ENCODE peak calls at places on chromosomes 1 and 21, in nine cellular contexts. Y is GM12891, Q is spleen, N is H54, L is A549, T is IMR-90, H is adrenal gland, R is heart left ventricle, G is Peyer's patch. E is an unnamed sample.

GRCh38 chr1:59346429-59346828 is 49.5 kb downstream of the FGGY start:
- DNase-seq in Y (no peak), Q (no peak), N (no peak), L (no peak), T (no peak), H (no peak), R (no peak), G (no peak), E (no peak)

GRCh38 chr1:38003261-38004250 is 1.8 kb downstream of the FHL3 start:
- DNase-seq in Y (no peak), Q (no peak), N (no peak), L (no peak), T (peak), H (no peak), R (no peak), G (no peak), E (peak)

GRCh38 chr1:6280761-6281451 is 20.0 kb upstream of the GPR153 start:
- DNase-seq in Y (no peak), Q (peak), N (no peak), L (peak), T (no peak), H (peak), R (no peak), G (no peak), E (peak)

GRCh38 chr1:53242381-53242780 is 4.1 kb upstream of the MAGOH start:
- DNase-seq in Y (no peak), Q (no peak), N (no peak), L (no peak), T (no peak), H (no peak), R (no peak), G (no peak), E (no peak)

GRCh38 chr1:64043328-64043727 is 160.1 kb upstream of the UBE2U start:
- DNase-seq in Y (no peak), Q (no peak), N (no peak), L (no peak), T (no peak), H (no peak), R (no peak), G (no peak), E (no peak)

GRCh38 chr1:48469616-48470500 is 2.1 kb downstream of the SPATA6 start:
- DNase-seq in Y (no peak), Q (peak), N (no peak), L (no peak), T (peak), H (peak), R (peak), G (no peak), E (no peak)

GRCh38 chr1:70685300-70686286 is 274.5 kb downstream of the CTH start:
- DNase-seq in Y (peak), Q (no peak), N (peak), L (peak), T (peak), H (peak), R (peak), G (peak), E (peak)

GRCh38 chr1:89727517-89728312 is 93.1 kb upstream of the LRRC8D start:
- DNase-seq in Y (no peak), Q (no peak), N (no peak), L (no peak), T (no peak), H (no peak), R (no peak), G (no peak), E (no peak)

GRCh38 chr1:150813028-150813707 is 5.1 kb upstream of the CTSK start:
- DNase-seq in Y (no peak), Q (peak), N (peak), L (peak), T (peak), H (peak), R (peak), G (peak), E (peak)

GRCh38 chr1:116150368-116150767 is 39.2 kb downstream of the MAB21L3 start:
- DNase-seq in Y (no peak), Q (no peak), N (no peak), L (no peak), T (no peak), H (no peak), R (no peak), G (no peak), E (no peak)

GRCh38 chr1:162036156-162036555 is 12.5 kb upstream of the OLFML2B start:
- DNase-seq in Y (no peak), Q (no peak), N (no peak), L (no peak), T (no peak), H (no peak), R (no peak), G (no peak), E (no peak)

GRCh38 chr1:75134939-75135828 is 996 bp downstream of the LHX8 start:
- DNase-seq in Y (no peak), Q (no peak), N (no peak), L (peak), T (peak), H (no peak), R (no peak), G (no peak), E (no peak)

GRCh38 chr1:200867018-200867811 is 5.6 kb upstream of the GPR25 start:
- DNase-seq in Y (no peak), Q (no peak), N (no peak), L (no peak), T (peak), H (no peak), R (no peak), G (no peak), E (no peak)

GRCh38 chr1:156025873-156026272 is 5.1 kb upstream of the SSR2 start:
- DNase-seq in Y (peak), Q (no peak), N (no peak), L (peak), T (peak), H (peak), R (peak), G (peak), E (peak)

GRCh38 chr1:65066379-65066765 is 81.6 kb upstream of the AK4 start:
- DNase-seq in Y (no peak), Q (no peak), N (no peak), L (no peak), T (no peak), H (no peak), R (no peak), G (no peak), E (no peak)

GRCh38 chr1:8431028-8431427 is 113.1 kb downstream of the SLC45A1 start:
- DNase-seq in Y (no peak), Q (peak), N (no peak), L (no peak), T (no peak), H (no peak), R (no peak), G (no peak), E (peak)

GRCh38 chr1:197619008-197619640 is 156.2 kb downstream of the DENND1B start:
- DNase-seq in Y (no peak), Q (no peak), N (no peak), L (peak), T (peak), H (no peak), R (no peak), G (no peak), E (peak)

GRCh38 chr1:201042663-201043461 is 19.3 kb upstream of the KIF21B start:
- DNase-seq in Y (peak), Q (peak), N (peak), L (peak), T (peak), H (peak), R (peak), G (peak), E (peak)

GRCh38 chr1:201530741-201531521 is 8.0 kb upstream of the NAV1 start:
- DNase-seq in Y (peak), Q (no peak), N (peak), L (peak), T (peak), H (peak), R (peak), G (peak), E (peak)

GRCh38 chr1:18948913-18949688 is 7.4 kb downstream of the IFFO2 start:
- DNase-seq in Y (no peak), Q (no peak), N (no peak), L (peak), T (peak), H (peak), R (no peak), G (no peak), E (no peak)

DNA sequence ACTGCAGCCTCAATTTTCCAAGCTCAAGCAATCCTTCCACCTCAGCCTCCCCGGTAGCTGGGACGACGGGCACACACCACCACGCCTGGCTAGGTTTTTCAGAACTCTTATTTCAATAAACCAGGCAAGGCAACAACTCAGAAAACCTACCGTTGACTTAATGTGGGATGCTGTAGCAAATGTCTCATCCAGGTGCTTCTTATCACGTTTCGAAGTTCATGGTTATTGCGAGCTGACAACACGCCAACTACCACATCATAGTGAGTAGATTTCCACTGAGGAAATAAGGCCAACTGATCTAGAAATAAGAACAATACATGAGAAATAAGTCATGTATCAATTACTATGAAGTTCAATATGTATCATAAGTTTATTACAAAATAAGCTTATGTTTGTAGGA is 9.7 kb downstream of the B3GALNT2 start:
- DNase-seq in Y (no peak), Q (no peak), N (no peak), L (no peak), T (no peak), H (no peak), R (no peak), G (no peak), E (no peak)
- TF ChIP-seq POLR2A in Y (no peak), Q (no peak), N (no peak), L (no peak), T (no peak), H (no peak), R (no peak), G (no peak), E (no peak)

GRCh38 chr1:234091065-234091401 is 186.6 kb downstream of the SLC35F3 start:
- DNase-seq in Y (no peak), Q (no peak), N (no peak), L (no peak), T (no peak), H (no peak), R (no peak), G (no peak), E (no peak)
- TF ChIP-seq POLR2A in Y (no peak), Q (no peak), N (no peak), L (no peak), T (no peak), H (no peak), R (no peak), G (no peak), E (no peak)

GRCh38 chr1:182029379-182030331 is 31.9 kb downstream of the ZNF648 start:
- DNase-seq in Y (peak), Q (peak), N (peak), L (peak), T (peak), H (peak), R (peak), G (peak), E (peak)
- TF ChIP-seq POLR2A in Y (peak), Q (peak), N (peak), L (peak), T (no peak), H (peak), R (peak), G (peak), E (peak)

GRCh38 chr1:86764523-86764922 is 60.1 kb downstream of the SH3GLB1 start:
- DNase-seq in Y (no peak), Q (no peak), N (no peak), L (no peak), T (no peak), H (no peak), R (no peak), G (no peak), E (no peak)
- TF ChIP-seq POLR2A in Y (no peak), Q (no peak), N (no peak), L (no peak), T (no peak), H (no peak), R (no peak), G (no peak), E (no peak)

GRCh38 chr1:35573198-35573775 is at the start of gene TFAP2E:
- DNase-seq in Y (no peak), Q (peak), N (no peak), L (peak), T (no peak), H (peak), R (no peak), G (no peak), E (no peak)
- TF ChIP-seq POLR2A in Y (no peak), Q (no peak), N (no peak), L (no peak), T (no peak), H (no peak), R (no peak), G (no peak), E (no peak)

DNA sequence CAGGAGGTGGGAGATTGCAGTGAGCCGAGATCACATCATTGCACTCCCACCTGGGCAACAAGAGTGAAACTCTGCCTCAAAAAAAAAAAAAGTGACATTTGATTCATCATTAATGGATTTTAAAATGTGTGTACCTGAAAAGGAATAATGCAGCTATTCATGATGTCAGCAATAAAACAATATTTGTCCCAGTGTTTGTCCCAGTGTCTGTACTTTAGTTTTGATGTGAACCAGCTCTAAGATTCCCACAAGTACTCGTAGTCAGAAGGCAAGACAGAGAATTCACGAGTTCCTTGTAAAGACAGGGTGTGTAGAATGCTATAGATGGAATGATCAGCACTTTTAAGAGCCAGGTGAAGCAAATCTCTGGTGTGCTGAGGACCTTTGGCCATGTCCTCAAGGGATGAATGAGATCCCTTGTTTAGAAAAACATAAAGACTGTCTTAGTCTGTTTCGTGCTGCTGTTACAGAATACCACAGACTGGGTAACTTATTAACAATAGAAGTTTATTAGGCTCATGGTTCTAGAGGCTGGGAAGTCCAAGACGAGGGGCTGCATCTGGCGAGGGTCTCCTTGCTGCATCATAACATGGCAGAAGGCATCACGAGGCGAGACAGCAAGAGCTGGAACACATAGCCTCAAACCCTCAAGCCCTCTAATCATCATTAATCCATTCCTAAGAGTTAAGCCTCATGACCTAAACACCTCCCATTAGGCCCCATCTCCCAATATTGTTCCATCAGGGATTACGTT is 12.0 kb upstream of the TMPRSS2 start:
- DNase-seq in Y (no peak), Q (no peak), N (no peak), L (no peak), T (no peak), H (no peak), R (no peak), G (no peak), E (no peak)
- TF ChIP-seq POLR2A in Y (no peak), Q (no peak), N (no peak), L (no peak), T (no peak), H (no peak), R (no peak), G (peak), E (no peak)

GRCh38 chr1:107494061-107494460 is 353.2 kb downstream of the NTNG1 start:
- DNase-seq in Y (no peak), Q (no peak), N (no peak), L (no peak), T (no peak), H (no peak), R (no peak), G (no peak), E (no peak)
- TF ChIP-seq POLR2A in Y (no peak), Q (no peak), N (no peak), L (no peak), T (no peak), H (no peak), R (no peak), G (no peak), E (no peak)

GRCh38 chr1:33455537-33456301 is 16.7 kb upstream of the ZSCAN20 start:
- DNase-seq in Y (peak), Q (no peak), N (no peak), L (peak), T (peak), H (peak), R (peak), G (no peak), E (peak)

GRCh38 chr1:33462449-33463164 is 9.8 kb upstream of the ZSCAN20 start:
- DNase-seq in Y (no peak), Q (no peak), N (no peak), L (no peak), T (no peak), H (no peak), R (no peak), G (no peak), E (no peak)

GRCh38 chr1:33456302-33456886 is 16.1 kb upstream of the ZSCAN20 start:
- DNase-seq in Y (no peak), Q (no peak), N (no peak), L (no peak), T (peak), H (peak), R (no peak), G (no peak), E (peak)

GRCh38 chr1:33460947-33461629 is 11.4 kb upstream of the ZSCAN20 start:
- DNase-seq in Y (peak), Q (no peak), N (no peak), L (no peak), T (no peak), H (no peak), R (peak), G (no peak), E (no peak)

GRCh38 chr1:33459766-33460543 is 12.5 kb upstream of the ZSCAN20 start:
- DNase-seq in Y (no peak), Q (no peak), N (no peak), L (no peak), T (peak), H (no peak), R (no peak), G (no peak), E (no peak)
- TF ChIP-seq POLR2A in Y (no peak), Q (no peak), N (no peak), L (no peak), T (no peak), H (no peak), R (no peak), G (no peak), E (no peak)

GRCh38 chr1:98386675-98387440 is 274.7 kb upstream of the SNX7 start:
- DNase-seq in Y (no peak), Q (no peak), N (no peak), L (no peak), T (no peak), H (no peak), R (no peak), G (no peak), E (no peak)

GRCh38 chr1:98389809-98390208 is 271.7 kb upstream of the SNX7 start:
- DNase-seq in Y (no peak), Q (no peak), N (no peak), L (no peak), T (peak), H (no peak), R (no peak), G (no peak), E (no peak)

GRCh38 chr1:98385691-98386090 is 275.8 kb upstream of the SNX7 start:
- DNase-seq in Y (no peak), Q (no peak), N (no peak), L (no peak), T (peak), H (no peak), R (no peak), G (no peak), E (no peak)

GRCh38 chr1:98387701-98388100 is 273.8 kb upstream of the SNX7 start:
- DNase-seq in Y (no peak), Q (no peak), N (no peak), L (no peak), T (no peak), H (no peak), R (no peak), G (no peak), E (no peak)

DNA sequence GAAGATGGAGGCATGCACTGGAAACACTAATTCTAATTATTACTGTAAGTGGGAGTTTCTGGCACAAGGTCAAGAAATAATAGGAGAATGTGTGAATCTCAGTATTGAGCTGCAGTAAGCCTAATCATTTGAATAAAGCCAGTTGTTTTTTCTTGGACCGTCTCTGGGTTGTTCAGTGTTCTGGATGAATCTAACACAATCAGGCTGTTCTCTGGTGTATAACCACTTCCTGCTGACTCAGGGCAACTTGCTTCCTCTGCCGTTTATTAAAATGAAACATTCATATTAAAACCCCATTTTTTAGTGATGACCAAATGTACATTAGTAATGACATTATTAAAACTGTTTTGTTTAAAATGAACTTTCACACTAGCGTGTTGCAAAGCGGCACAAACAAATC is 273.1 kb upstream of the SNX7 start:
- DNase-seq in Y (no peak), Q (no peak), N (peak), L (no peak), T (peak), H (peak), R (peak), G (no peak), E (no peak)
- TF ChIP-seq POLR2A in Y (no peak), Q (no peak), N (no peak), L (no peak), T (no peak), H (no peak), R (no peak), G (no peak), E (no peak)

GRCh38 chr1:109910123-109910962 is at the start of gene CSF1:
- DNase-seq in Y (peak), Q (peak), N (peak), L (peak), T (peak), H (peak), R (peak), G (peak), E (peak)
- TF ChIP-seq POLR2A in Y (no peak), Q (peak), N (no peak), L (no peak), T (peak), H (peak), R (peak), G (no peak), E (no peak)